ENCODE peak calls at places on chromosomes 12 and 14, in six cellular contexts. X, S, K, Q, B and N are unnamed samples.
A peak's percentile ranks its signal among the peaks of the same experiment; 100 is the strongest.

GRCh38 chr12:107536613-107537012 is 149.0 kb upstream of the PWP1 start:
- DNase-seq in S (no peak), K (no peak), Q (no peak), X (no peak), B (no peak), N (no peak)

GRCh38 chr12:63206908-63207307 is 55.9 kb upstream of the AVPR1A start:
- DNase-seq in K (no peak), X (peak; percentile 37), B (peak; percentile 19), Q (no peak), S (peak; percentile 59), N (no peak)

GRCh38 chr14:74619672-74620131 is 7.7 kb upstream of the LTBP2 start:
- DNase-seq in K (no peak), X (peak; percentile 88), Q (no peak), S (peak; percentile 99), B (peak; percentile 96), N (no peak)

GRCh38 chr12:76029982-76030377 is 1.6 kb downstream of the PHLDA1 start:
- DNase-seq in S (no peak), K (no peak), X (no peak), B (no peak), Q (peak; percentile 6), N (no peak)

GRCh38 chr12:124380793-124381453 is 86.0 kb downstream of the RFLNA start:
- DNase-seq in K (no peak), B (no peak), X (no peak), S (no peak), Q (no peak), N (no peak)

GRCh38 chr14:104138098-104138890 is at the start of gene KIF26A:
- DNase-seq in X (peak; percentile 72), S (peak; percentile 18), B (no peak), Q (no peak), K (no peak), N (no peak)

GRCh38 chr14:55333785-55334485 is 62.7 kb downstream of the FBXO34 start:
- DNase-seq in B (no peak), Q (no peak), K (no peak), X (no peak), S (peak; percentile 65), N (no peak)

GRCh38 chr12:50041461-50041860 is 15.9 kb upstream of the ASIC1 start:
- DNase-seq in Q (no peak), K (no peak), B (no peak), X (no peak), S (no peak), N (no peak)

GRCh38 chr12:56128669-56129209 is 672 bp downstream of the ESYT1 start:
- DNase-seq in X (no peak), Q (no peak), B (no peak), K (no peak), S (peak; percentile 22), N (no peak)

GRCh38 chr12:115251727-115252126 is 567.8 kb upstream of the TBX3 start:
- DNase-seq in K (no peak), Q (no peak), X (no peak), S (peak; percentile 19), B (no peak), N (no peak)

GRCh38 chr14:50778757-50779483 is 52.0 kb downstream of the NIN start:
- DNase-seq in S (peak; percentile 34), X (no peak), B (peak; percentile 55), Q (no peak), K (no peak), N (no peak)

GRCh38 chr12:53626702-53627169 is 554 bp upstream of the ATF7 start:
- DNase-seq in Q (no peak), B (no peak), K (no peak), S (no peak), X (no peak), N (no peak)

GRCh38 chr14:75822522-75823288 is 159.1 kb downstream of the TGFB3 start:
- DNase-seq in X (no peak), Q (no peak), K (no peak), B (peak; percentile 60), S (peak; percentile 90), N (no peak)

GRCh38 chr14:104805326-104805678 is 4.4 kb downstream of the ZBTB42 start:
- DNase-seq in Q (no peak), S (peak; percentile 86), B (peak; percentile 55), X (no peak), K (no peak), N (no peak)

GRCh38 chr12:65765436-65765813 is 58.9 kb upstream of the HMGA2 start:
- DNase-seq in X (no peak), B (peak; percentile 54), Q (no peak), K (no peak), S (peak; percentile 81), N (no peak)

GRCh38 chr14:99946652-99947489 is 118.4 kb upstream of the EVL start:
- DNase-seq in X (no peak), Q (peak; percentile 38), B (no peak), K (peak; percentile 22), S (no peak), N (peak; percentile 32)

GRCh38 chr14:20302042-20302761 is 3.5 kb downstream of the TTC5 start:
- DNase-seq in K (no peak), Q (no peak), B (peak; percentile 10), S (peak; percentile 70), X (no peak), N (no peak)

GRCh38 chr12:27534060-27534764 is 10.2 kb downstream of the PPFIBP1 start:
- DNase-seq in X (no peak), Q (no peak), B (no peak), K (no peak), S (no peak), N (no peak)

GRCh38 chr14:44316647-44317432 is 190.2 kb downstream of the FSCB start:
- DNase-seq in Q (no peak), K (no peak), S (peak; percentile 96), B (peak; percentile 81), X (no peak), N (no peak)

GRCh38 chr14:50139192-50139591 is 22.8 kb upstream of the VCPKMT start:
- DNase-seq in K (no peak), S (no peak), Q (no peak), X (no peak), B (no peak), N (no peak)

GRCh38 chr14:39974036-39974435 is 541.8 kb upstream of the FBXO33 start:
- DNase-seq in X (no peak), S (no peak), Q (no peak), B (no peak), K (no peak), N (no peak)

GRCh38 chr14:59067135-59067894 is 121.2 kb upstream of the DAAM1 start:
- DNase-seq in B (no peak), K (no peak), X (no peak), Q (no peak), S (peak; percentile 63), N (no peak)

GRCh38 chr12:49364989-49365388 is 2.3 kb upstream of the SPATS2 start:
- DNase-seq in K (no peak), S (peak; percentile 89), B (peak; percentile 75), Q (no peak), X (no peak), N (no peak)

GRCh38 chr12:24025153-24025798 is 75.8 kb upstream of the SOX5 start:
- DNase-seq in X (no peak), S (peak; percentile 53), K (no peak), Q (no peak), B (no peak), N (no peak)

GRCh38 chr12:91563011-91563410 is 380.4 kb upstream of the DCN start:
- DNase-seq in S (no peak), X (no peak), B (no peak), Q (no peak), K (no peak), N (no peak)

GRCh38 chr14:105389534-105389933 is 8.8 kb upstream of the TEX22 start:
- DNase-seq in S (no peak), X (peak; percentile 72), B (no peak), K (no peak), Q (no peak), N (no peak)

GRCh38 chr14:24411468-24412454 is 13.0 kb downstream of the NYNRIN start:
- DNase-seq in Q (no peak), S (peak; percentile 70), X (no peak), B (no peak), K (no peak), N (no peak)

GRCh38 chr14:70391493-70392391 is 25.1 kb downstream of the SYNJ2BP start:
- DNase-seq in B (no peak), S (no peak), K (no peak), Q (no peak), X (no peak), N (no peak)

GRCh38 chr14:52043690-52044089 is 25.2 kb downstream of the NID2 start:
- DNase-seq in Q (peak; percentile 10), B (no peak), K (no peak), X (no peak), S (no peak), N (no peak)

GRCh38 chr12:70327541-70327940 is 38.5 kb upstream of the KCNMB4 start:
- DNase-seq in Q (no peak), X (no peak), B (no peak), S (no peak), K (no peak), N (no peak)

GRCh38 chr12:101902641-101903040 is 25.3 kb downstream of the DRAM1 start:
- DNase-seq in S (no peak), X (no peak), Q (no peak), K (no peak), B (no peak), N (no peak)